ENCODE peak calls at places on chromosomes 7 and 10, in eight cellular contexts. Y, A, O, R, N, H, C and V are unnamed samples.

GRCh38 chr10:77493851-77494788 is 143.5 kb downstream of the KCNMA1 start:
- DNase-seq in Y (no peak), A (no peak), O (no peak), R (no peak), N (no peak), H (no peak), C (peak; percentile 72), V (peak; percentile 83)

GRCh38 chr7:25495905-25496304 is 267.6 kb upstream of the NPVF start:
- DNase-seq in Y (no peak), A (no peak), O (no peak), R (no peak), N (no peak), H (no peak), C (no peak), V (no peak)

GRCh38 chr10:131450220-131450765 is 138.8 kb upstream of the TCERG1L start:
- DNase-seq in Y (no peak), A (no peak), O (no peak), R (no peak), N (no peak), H (no peak), C (no peak), V (no peak)

GRCh38 chr10:61464461-61465215 is 11.5 kb upstream of the TMEM26 start:
- DNase-seq in Y (no peak), A (no peak), O (no peak), R (no peak), N (no peak), H (no peak), C (no peak), V (peak; percentile 32)

GRCh38 chr7:90693939-90694338 is 97.8 kb downstream of the CDK14 start:
- DNase-seq in Y (no peak), A (no peak), O (no peak), R (no peak), N (no peak), H (no peak), C (no peak), V (no peak)

GRCh38 chr7:43660141-43660540 is 69.2 kb downstream of the COA1 start:
- DNase-seq in Y (no peak), A (no peak), O (no peak), R (no peak), N (no peak), H (no peak), C (peak; percentile 52), V (no peak)

GRCh38 chr7:76066716-76067503 is 19.0 kb downstream of the MDH2 start:
- DNase-seq in Y (no peak), A (no peak), O (no peak), R (no peak), N (no peak), H (no peak), C (no peak), V (peak; percentile 68)

GRCh38 chr7:23467281-23467680 is 3.0 kb downstream of the IGF2BP3 start:
- DNase-seq in Y (no peak), A (no peak), O (no peak), R (no peak), N (no peak), H (no peak), C (peak; percentile 50), V (no peak)

GRCh38 chr10:58743466-58744115 is 230.9 kb downstream of the BICC1 start:
- DNase-seq in Y (no peak), A (no peak), O (no peak), R (no peak), N (no peak), H (no peak), C (peak; percentile 79), V (peak; percentile 65)

GRCh38 chr7:1741751-1742554 is 71.9 kb downstream of the ELFN1 start:
- DNase-seq in Y (peak; percentile 41), A (no peak), O (no peak), R (peak; percentile 34), N (peak; percentile 29), H (peak; percentile 35), C (no peak), V (peak; percentile 95)

GRCh38 chr7:4198301-4198700 is 483.8 kb upstream of the FOXK1 start:
- DNase-seq in Y (no peak), A (no peak), O (peak; percentile 32), R (no peak), N (no peak), H (peak; percentile 52), C (no peak), V (no peak)

GRCh38 chr7:66921918-66922486 is 977 bp downstream of the TMEM248 start:
- DNase-seq in Y (no peak), A (no peak), O (no peak), R (no peak), N (no peak), H (peak; percentile 28), C (peak; percentile 25), V (peak; percentile 70)

GRCh38 chr10:52746169-52746568 is 26.4 kb downstream of the MBL2 start:
- DNase-seq in Y (no peak), A (no peak), O (no peak), R (no peak), N (no peak), H (no peak), C (no peak), V (no peak)

GRCh38 chr7:115085421-115085820 is 163.5 kb downstream of the MDFIC start:
- DNase-seq in Y (no peak), A (no peak), O (no peak), R (no peak), N (no peak), H (no peak), C (no peak), V (no peak)

GRCh38 chr7:44224951-44225565 is 24.3 kb downstream of the YKT6 start:
- DNase-seq in Y (no peak), A (no peak), O (no peak), R (peak; percentile 9), N (no peak), H (no peak), C (no peak), V (no peak)

DNA sequence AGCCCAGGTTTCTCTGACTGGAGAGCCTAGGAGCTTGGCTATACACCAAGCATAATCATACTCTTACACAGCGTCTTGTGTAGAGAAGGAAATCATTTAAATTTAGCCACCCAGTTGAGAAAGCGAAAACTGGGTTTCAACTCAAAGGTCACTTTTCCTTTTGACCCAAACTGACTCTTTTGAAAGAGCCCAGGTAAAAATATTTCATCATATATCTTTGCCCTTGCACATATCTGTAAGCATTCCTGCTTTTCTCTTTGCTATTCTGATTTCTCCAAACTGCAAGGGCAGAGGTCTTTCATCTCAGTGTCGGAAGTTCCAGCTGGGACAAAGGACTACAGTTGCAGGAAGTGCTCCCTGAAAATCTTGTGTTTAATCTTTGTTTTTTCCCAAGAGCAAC is 22.0 kb upstream of the ABCB4 start:
- DNase-seq in Y (no peak), A (no peak), O (no peak), R (no peak), N (no peak), H (no peak), C (no peak), V (no peak)
- TF ChIP-seq CTCF in Y (no peak), A (no peak), O (no peak), R (no peak), N (no peak), H (no peak), C (no peak), V (no peak)

DNA sequence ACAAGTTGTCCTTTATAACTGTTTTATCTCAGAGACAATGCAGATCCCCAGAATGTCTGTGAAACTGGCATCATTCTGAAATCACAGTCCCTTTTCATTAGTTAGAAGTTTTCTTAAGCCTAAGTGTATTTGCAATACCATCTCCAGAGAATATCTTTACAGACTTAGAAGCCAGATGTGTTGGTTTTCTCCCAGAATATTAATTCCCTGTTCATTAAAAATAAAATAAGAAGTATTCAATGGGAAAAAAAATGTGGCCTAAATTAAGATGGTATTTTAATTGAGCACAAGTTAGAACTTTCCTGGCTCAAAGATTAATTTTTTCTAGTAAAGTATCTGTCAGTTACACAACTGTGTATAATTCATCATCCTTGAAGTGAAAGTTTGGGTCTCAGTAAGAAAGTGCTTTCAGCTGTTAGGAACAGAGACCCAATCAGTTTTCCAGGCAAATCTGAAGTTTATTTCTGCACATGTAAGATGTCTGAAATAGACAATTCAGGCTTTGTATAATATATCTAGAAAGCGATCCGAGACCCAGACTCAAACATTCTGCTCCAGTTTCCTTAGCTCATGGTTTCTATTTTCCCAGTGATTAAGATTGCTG is 1179.5 kb upstream of the C7orf33 start:
- DNase-seq in Y (no peak), A (no peak), O (no peak), R (no peak), N (no peak), H (no peak), C (no peak), V (no peak)
- H3K27ac ChIP-seq in Y (no peak overlapping the region), A (no peak overlapping the region), O (no peak overlapping the region), R (no peak overlapping the region), N (no peak overlapping the region), H (no peak overlapping the region), C (no peak overlapping the region), V (peak overlapping the region; percentile 24)

DNA sequence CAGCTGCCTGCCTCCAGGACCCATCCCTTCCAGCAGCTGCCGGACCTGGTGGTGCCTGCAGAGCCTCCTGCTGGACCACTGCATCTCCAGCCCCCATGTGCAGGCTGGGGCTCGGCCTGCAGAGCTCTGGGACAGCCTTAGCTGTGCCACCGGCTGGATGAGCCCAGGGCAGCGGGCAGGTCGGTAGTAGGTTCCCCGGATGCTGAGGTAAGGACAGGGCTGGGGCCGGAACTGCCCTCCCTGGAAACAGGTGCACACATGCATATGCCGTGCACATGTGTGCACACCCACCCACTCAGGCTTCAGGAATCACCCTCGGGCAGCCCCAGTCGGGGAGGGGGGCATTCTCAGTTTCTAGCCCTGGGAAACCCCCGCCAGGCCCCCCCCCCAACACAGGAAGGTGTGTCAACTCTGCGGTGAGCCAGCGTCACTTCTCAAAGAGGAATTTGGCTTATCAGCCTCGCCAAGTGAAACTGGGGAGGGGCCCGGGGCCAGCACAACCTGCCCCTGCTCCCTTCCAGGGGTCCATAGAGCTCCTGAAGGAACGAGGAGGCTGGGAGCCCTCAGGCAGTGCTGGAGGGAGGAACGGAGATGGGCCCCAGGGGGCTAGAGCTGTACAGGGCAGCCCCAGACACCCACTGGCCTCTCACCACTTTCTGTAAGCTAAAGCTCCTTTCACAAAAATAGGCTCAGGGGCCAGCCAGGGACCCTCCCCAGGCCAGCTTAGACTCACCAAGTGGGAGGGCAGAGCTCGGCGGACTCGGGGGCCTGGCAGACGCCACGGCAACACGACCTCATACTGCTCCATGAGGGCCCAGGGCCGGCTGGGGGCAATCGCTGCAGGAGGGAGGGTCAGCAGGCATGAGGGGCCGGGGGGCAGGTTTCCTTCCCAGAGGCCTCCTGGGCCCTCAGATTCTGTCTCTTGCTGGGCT is 1.7 kb downstream of the ADAM8 start:
- DNase-seq in Y (no peak), A (no peak), O (peak; percentile 67), R (no peak), N (no peak), H (no peak), C (no peak), V (peak; percentile 90)
- TF ChIP-seq CTCF in Y (no peak), A (no peak), O (no peak), R (no peak), N (no peak), H (no peak), C (peak; percentile 18), V (no peak)

DNA sequence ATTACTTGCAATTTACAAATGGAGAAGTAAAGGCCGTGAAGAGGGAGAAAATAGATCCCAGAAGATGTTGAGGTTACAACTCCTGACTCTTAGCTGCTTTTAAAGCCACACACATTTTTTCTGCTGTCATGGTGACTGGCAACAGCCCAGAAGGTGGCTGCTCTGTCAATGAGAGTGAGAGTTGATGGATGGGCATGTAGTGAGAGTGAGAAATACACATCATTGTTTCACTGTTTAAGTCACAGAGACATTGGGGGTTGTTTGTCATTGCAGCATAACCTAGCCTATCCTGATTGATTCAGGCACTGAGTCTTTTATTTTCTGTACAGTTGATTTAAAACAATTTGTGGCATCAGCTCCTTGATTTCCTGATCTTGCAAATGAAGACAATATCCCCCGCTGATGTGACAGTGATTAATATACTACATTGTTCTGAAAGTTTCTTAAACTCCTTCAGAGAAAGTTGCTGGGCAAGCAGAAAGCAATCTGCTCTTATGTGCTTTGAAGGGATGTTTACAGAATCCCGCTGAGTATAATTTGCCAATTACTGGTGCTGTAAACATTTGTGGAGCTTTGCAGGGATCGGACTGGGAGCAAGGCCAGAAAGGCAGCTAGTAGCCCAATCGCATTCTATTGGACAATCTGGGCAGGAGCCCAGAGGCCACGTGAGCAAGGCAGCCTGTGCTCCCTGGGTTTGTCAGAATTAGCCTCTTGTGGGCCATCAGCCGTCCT is 229.6 kb downstream of the PRPF18 start:
- DNase-seq in Y (peak; percentile 78), A (peak; percentile 78), O (peak; percentile 62), R (peak; percentile 40), N (peak; percentile 82), H (peak; percentile 67), C (no peak), V (peak; percentile 54)
- H3K27ac ChIP-seq in Y (peak overlapping the region; percentile 65), A (no peak overlapping the region), O (no peak overlapping the region), R (no peak overlapping the region), N (peak overlapping the region; percentile 65), H (no peak overlapping the region), C (no peak overlapping the region), V (peak overlapping the region; percentile 64)